ENCODE peak calls at places on chromosomes 1 and 21, in five cellular contexts. T is A549, P is HepG2, S is K562, J is H1. U is an unnamed sample.

GRCh38 chr1:41789616-41790330 is 128.9 kb downstream of the HIVEP3 start:
- DNase-seq in T (no peak), P (no peak), S (no peak), J (no peak), U (no peak)

GRCh38 chr1:41404308-41404755 is 43.1 kb downstream of the FOXO6 start:
- DNase-seq in T (peak), P (no peak), S (no peak), J (peak), U (peak)

GRCh38 chr21:39251326-39251725 is 62.1 kb downstream of the BRWD1 start:
- DNase-seq in T (no peak), P (no peak), S (no peak), J (no peak), U (no peak)

GRCh38 chr21:32216293-32216692 is 62.6 kb downstream of the MIS18A start:
- DNase-seq in T (no peak), P (no peak), S (no peak), J (no peak), U (no peak)

GRCh38 chr1:59738152-59738551 is 76.6 kb upstream of the HOOK1 start:
- DNase-seq in T (no peak), P (peak), S (no peak), J (no peak), U (no peak)

GRCh38 chr1:234881893-234882771 is 246.5 kb downstream of the TOMM20 start:
- DNase-seq in T (no peak), P (no peak), S (no peak), J (no peak), U (no peak)

GRCh38 chr1:246875041-246876026 is 56.4 kb downstream of the AHCTF1 start:
- DNase-seq in T (no peak), P (no peak), S (no peak), J (no peak), U (no peak)

GRCh38 chr1:14955402-14955801 is 198.1 kb upstream of the TMEM51 start:
- DNase-seq in T (no peak), P (no peak), S (no peak), J (no peak), U (no peak)

GRCh38 chr1:12617901-12618660 is at the start of gene DHRS3:
- DNase-seq in T (peak), P (peak), S (peak), J (peak), U (peak)

GRCh38 chr1:63730211-63730610 is 43.6 kb upstream of the ROR1 start:
- DNase-seq in T (no peak), P (no peak), S (no peak), J (no peak), U (no peak)

GRCh38 chr1:75787524-75787923 is 1.5 kb downstream of the RABGGTB start:
- DNase-seq in T (no peak), P (no peak), S (no peak), J (no peak), U (no peak)

GRCh38 chr21:42227909-42228708 is 9.2 kb downstream of the ABCG1 start:
- DNase-seq in T (peak), P (peak), S (peak), J (no peak), U (peak)

GRCh38 chr1:179178965-179179364 is 50.5 kb downstream of the ABL2 start:
- DNase-seq in T (no peak), P (no peak), S (no peak), J (no peak), U (no peak)

GRCh38 chr1:70277875-70278274 is 56.7 kb downstream of the SRSF11 start:
- DNase-seq in T (no peak), P (no peak), S (no peak), J (no peak), U (no peak)

GRCh38 chr1:12088607-12089006 is 25.5 kb downstream of the TNFRSF8 start:
- DNase-seq in T (no peak), P (no peak), S (no peak), J (no peak), U (no peak)

GRCh38 chr1:32363713-32364112 is 1.4 kb downstream of the TSSK3 start:
- DNase-seq in T (no peak), P (no peak), S (no peak), J (no peak), U (no peak)

GRCh38 chr1:61005572-61006386 is 76.6 kb upstream of the NFIA start:
- DNase-seq in T (no peak), P (no peak), S (no peak), J (peak), U (peak)

GRCh38 chr1:56535362-56535761 is 44.0 kb downstream of the PLPP3 start:
- DNase-seq in T (no peak), P (no peak), S (no peak), J (no peak), U (peak)

GRCh38 chr1:152924191-152924590 is 15.8 kb downstream of the IVL start:
- DNase-seq in T (no peak), P (no peak), S (no peak), J (no peak), U (no peak)

GRCh38 chr1:152928671-152929070 is 18.3 kb upstream of the SPRR5 start:
- DNase-seq in T (no peak), P (peak), S (no peak), J (no peak), U (no peak)

GRCh38 chr1:152926091-152926490 is 17.7 kb downstream of the IVL start:
- DNase-seq in T (no peak), P (peak), S (no peak), J (no peak), U (no peak)
- TF ChIP-seq JUN in T (no peak), P (no peak), S (no peak), J (no peak), U (no peak)

DNA sequence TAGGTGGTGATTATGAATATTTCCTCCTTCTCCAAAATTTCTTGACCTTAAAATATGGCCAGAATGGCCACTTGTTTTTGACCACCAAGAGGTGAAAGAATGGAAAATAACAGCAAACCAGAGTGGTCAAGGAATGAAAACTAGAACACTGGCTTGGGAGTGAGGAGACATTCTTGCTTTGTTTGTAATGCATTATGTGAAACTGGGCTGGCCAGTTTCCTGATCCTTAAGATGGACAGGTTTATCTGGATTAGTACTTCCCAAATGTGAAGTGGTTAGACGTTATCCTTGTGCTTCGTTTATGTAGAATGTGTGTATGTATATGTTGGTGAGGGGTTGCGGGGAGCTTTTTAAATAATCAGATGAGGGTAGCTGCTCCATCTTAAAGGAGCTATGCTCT is 12.8 kb downstream of the PLA2G4A start:
- DNase-seq in T (no peak), P (no peak), S (no peak), J (no peak), U (no peak)
- TF ChIP-seq JUN in T (no peak), P (no peak), S (no peak), J (no peak), U (no peak)

DNA sequence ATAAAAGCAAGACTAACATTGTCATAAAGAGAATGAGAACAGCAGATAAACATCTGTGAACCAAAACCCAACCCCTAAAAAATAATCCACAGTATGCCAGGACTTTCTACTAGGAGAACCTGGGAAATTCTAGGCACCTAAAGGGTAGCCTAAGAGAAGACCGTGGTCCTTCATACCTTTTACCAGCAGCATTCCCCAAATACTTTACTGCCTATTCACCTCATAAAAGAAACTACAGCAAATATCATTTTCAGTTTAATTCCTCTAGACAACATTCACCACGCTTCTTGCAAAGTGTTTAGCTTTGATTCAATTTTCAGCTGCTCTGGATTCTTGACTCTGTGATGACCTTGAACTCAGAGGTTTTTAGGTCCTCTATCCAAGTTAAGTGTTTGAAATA is 1180.7 kb upstream of the B3GALT2 start:
- DNase-seq in T (no peak), P (no peak), S (no peak), J (no peak), U (no peak)
- TF ChIP-seq JUN in T (no peak), P (no peak), S (no peak), J (no peak), U (no peak)

GRCh38 chr1:44377925-44378784 is 23.1 kb upstream of the ERI3 start:
- DNase-seq in T (peak), P (peak), S (peak), J (peak), U (peak)
- TF ChIP-seq JUN in T (no peak), P (no peak), S (no peak), J (no peak), U (no peak)

GRCh38 chr1:180862305-180862704 is 50.4 kb upstream of the KIAA1614 start:
- DNase-seq in T (no peak), P (no peak), S (no peak), J (no peak), U (no peak)
- TF ChIP-seq JUN in T (no peak), P (no peak), S (no peak), J (no peak), U (no peak)

GRCh38 chr21:45285266-45285931 is 2.3 kb downstream of the POFUT2 start:
- DNase-seq in T (no peak), P (no peak), S (no peak), J (no peak), U (no peak)
- TF ChIP-seq JUN in T (no peak), P (no peak), S (no peak), J (no peak), U (no peak)

GRCh38 chr21:44499631-44500030 is 40.4 kb downstream of the KRTAP10-1 start:
- DNase-seq in T (no peak), P (no peak), S (no peak), J (no peak), U (no peak)

GRCh38 chr21:44496900-44497550 is 41.7 kb downstream of the LRRC3 start:
- DNase-seq in T (no peak), P (no peak), S (no peak), J (no peak), U (no peak)

GRCh38 chr21:44497641-44498243 is 42.3 kb downstream of the KRTAP10-1 start:
- DNase-seq in T (no peak), P (no peak), S (no peak), J (no peak), U (no peak)

GRCh38 chr21:44498965-44499560 is 40.9 kb downstream of the KRTAP10-1 start:
- DNase-seq in T (no peak), P (no peak), S (no peak), J (no peak), U (no peak)

DNA sequence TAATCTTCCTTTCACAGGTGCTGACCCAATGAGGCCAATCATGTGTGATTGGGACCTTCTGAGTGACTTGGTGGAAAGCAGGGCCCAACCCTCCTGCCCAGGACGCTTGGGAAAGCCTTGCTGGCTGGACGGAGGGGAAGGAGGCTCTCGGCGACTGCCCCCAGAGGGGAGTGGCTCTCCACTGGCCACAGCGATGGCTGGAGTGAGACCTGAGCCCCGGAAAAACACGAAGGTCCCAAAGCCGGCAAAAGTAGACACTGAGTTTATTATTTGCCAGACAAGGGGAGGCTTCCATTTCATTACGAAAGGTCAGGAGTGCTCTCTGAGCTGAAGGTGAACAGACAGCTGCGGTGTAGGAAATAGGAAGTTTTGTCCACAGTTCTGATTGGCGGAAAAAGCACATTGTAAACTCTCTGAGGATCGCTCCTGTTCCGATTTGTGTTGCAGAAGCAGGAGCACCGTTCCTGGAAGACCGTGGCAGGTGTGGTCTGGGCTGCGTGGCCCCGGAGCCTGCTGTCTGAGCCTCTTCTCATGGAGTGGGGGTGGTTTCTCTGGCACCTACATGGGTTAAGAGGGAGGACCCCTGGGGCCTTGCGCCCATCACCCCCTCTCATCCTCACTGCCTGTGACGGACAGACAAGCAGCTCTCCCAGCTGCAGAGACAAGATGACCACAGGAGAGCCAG is 41.6 kb downstream of the KRTAP10-1 start:
- DNase-seq in T (no peak), P (peak), S (no peak), J (no peak), U (no peak)
- TF ChIP-seq JUN in T (no peak), P (no peak), S (no peak), J (no peak), U (no peak)

GRCh38 chr1:201502511-201502857 is 4.4 kb downstream of the CSRP1 start:
- DNase-seq in T (no peak), P (no peak), S (no peak), J (no peak), U (no peak)

GRCh38 chr1:201504799-201505504 is 2.0 kb downstream of the CSRP1 start:
- DNase-seq in T (no peak), P (no peak), S (no peak), J (no peak), U (no peak)

GRCh38 chr1:201504179-201504631 is 2.7 kb downstream of the CSRP1 start:
- DNase-seq in T (no peak), P (no peak), S (no peak), J (no peak), U (no peak)

GRCh38 chr1:201501812-201502510 is 5.0 kb downstream of the CSRP1 start:
- DNase-seq in T (no peak), P (no peak), S (no peak), J (no peak), U (no peak)

GRCh38 chr1:201503397-201504176 is 3.3 kb downstream of the CSRP1 start:
- DNase-seq in T (peak), P (peak), S (no peak), J (no peak), U (peak)
- TF ChIP-seq JUN in T (peak), P (no peak), S (peak), J (peak), U (no peak)

GRCh38 chr1:209809601-209810000 is 3.7 kb upstream of the IRF6 start:
- DNase-seq in T (no peak), P (no peak), S (no peak), J (no peak), U (no peak)

GRCh38 chr1:209808059-209808494 is 2.1 kb upstream of the IRF6 start:
- DNase-seq in T (no peak), P (peak), S (peak), J (no peak), U (no peak)

GRCh38 chr1:209807509-209807908 is 1.6 kb upstream of the IRF6 start:
- DNase-seq in T (no peak), P (no peak), S (no peak), J (no peak), U (no peak)

GRCh38 chr1:209813902-209814301 is 8.0 kb upstream of the IRF6 start:
- DNase-seq in T (no peak), P (no peak), S (no peak), J (no peak), U (no peak)

GRCh38 chr1:209810783-209811182 is 4.8 kb upstream of the IRF6 start:
- DNase-seq in T (no peak), P (no peak), S (no peak), J (no peak), U (no peak)
- TF ChIP-seq JUN in T (no peak), P (no peak), S (no peak), J (no peak), U (no peak)